ENCODE peak calls at places on chromosomes 2 and 18, in six cellular contexts. A, J, O, P, K and N are unnamed samples.

GRCh38 chr2:99152181-99152580 is 2.6 kb downstream of the TSGA10 start:
- DNase-seq in A (no peak), J (no peak), O (no peak), P (no peak), K (no peak), N (no peak)

GRCh38 chr2:134791606-134792005 is 46.8 kb upstream of the ACMSD start:
- DNase-seq in A (no peak), J (no peak), O (no peak), P (no peak), K (no peak), N (no peak)

GRCh38 chr2:151357359-151357758 is at the start of gene TNFAIP6:
- DNase-seq in A (peak), J (peak), O (no peak), P (no peak), K (no peak), N (no peak)

GRCh38 chr2:1088192-1088860 is 137.7 kb downstream of the SNTG2 start:
- DNase-seq in A (no peak), J (no peak), O (no peak), P (no peak), K (no peak), N (no peak)

GRCh38 chr2:79547568-79547967 is 34.7 kb downstream of the CTNNA2 start:
- DNase-seq in A (no peak), J (no peak), O (no peak), P (no peak), K (no peak), N (no peak)

GRCh38 chr2:223477318-223477717 is 124.8 kb downstream of the SCG2 start:
- DNase-seq in A (no peak), J (no peak), O (no peak), P (no peak), K (no peak), N (no peak)

GRCh38 chr18:76145968-76146367 is 349.1 kb downstream of the ZNF516 start:
- DNase-seq in A (no peak), J (no peak), O (no peak), P (no peak), K (no peak), N (no peak)

GRCh38 chr2:151162185-151162584 is 99.5 kb downstream of the RBM43 start:
- DNase-seq in A (peak), J (peak), O (no peak), P (no peak), K (no peak), N (no peak)

GRCh38 chr2:127770973-127771735 is 39.8 kb downstream of the WDR33 start:
- DNase-seq in A (peak), J (peak), O (no peak), P (no peak), K (no peak), N (no peak)

GRCh38 chr2:24643051-24643450 is 150.1 kb downstream of the PTRHD1 start:
- DNase-seq in A (peak), J (no peak), O (no peak), P (no peak), K (no peak), N (no peak)

DNA sequence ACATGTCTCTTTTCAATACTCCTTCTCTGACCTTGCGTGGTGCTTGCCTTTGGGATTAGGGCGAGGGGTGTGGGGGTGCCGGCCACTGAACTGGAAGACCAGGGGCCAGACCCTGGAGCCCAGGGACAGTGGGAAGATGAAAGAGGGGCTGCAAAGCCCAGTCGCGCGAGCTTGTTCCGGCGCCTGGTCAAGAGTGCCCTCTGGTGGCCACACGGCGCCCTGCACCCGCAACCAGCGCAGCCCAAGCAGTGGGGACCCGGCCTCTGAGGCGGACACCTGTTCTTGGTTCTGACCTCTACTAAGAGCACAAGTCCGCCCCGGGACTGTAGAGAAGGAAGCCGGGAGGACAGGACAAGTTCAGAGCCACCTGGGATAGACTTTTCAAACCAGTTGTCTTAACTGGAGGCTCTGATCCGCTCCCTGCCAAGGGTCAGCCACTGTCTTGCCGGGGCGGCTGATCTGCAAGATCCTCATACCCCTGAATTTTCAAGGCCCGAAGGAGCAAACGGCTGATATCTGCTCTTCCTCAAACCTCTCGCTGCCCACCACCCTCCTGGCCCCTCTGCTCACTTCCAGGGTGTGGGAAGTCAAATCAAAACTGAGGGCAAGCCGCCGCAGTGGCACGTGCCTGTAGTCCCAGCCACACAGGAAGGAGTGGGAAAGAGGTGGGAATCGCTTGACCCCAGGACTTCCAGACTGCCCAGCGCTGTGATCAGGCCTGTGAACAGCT is 14.9 kb upstream of the MSH6 start:
- DNase-seq in A (peak), J (no peak), O (peak), P (peak), K (peak), N (peak)
- TF ChIP-seq CTCF in A (peak), J (peak), O (peak), P (peak), K (peak), N (peak)

GRCh38 chr2:36965751-36966369 is 476 bp downstream of the STRN start:
- DNase-seq in A (peak), J (no peak), O (peak), P (no peak), K (no peak), N (peak)
- TF ChIP-seq CTCF in A (no peak), J (no peak), O (no peak), P (no peak), K (no peak), N (no peak)

GRCh38 chr18:34224423-34225217 is at the start of gene NOL4:
- DNase-seq in A (no peak), J (no peak), O (peak), P (peak), K (no peak), N (peak)
- TF ChIP-seq CTCF in A (no peak), J (no peak), O (peak), P (no peak), K (no peak), N (peak)

GRCh38 chr18:79333046-79333445 is 62.7 kb upstream of the NFATC1 start:
- DNase-seq in A (no peak), J (no peak), O (no peak), P (no peak), K (no peak), N (no peak)
- TF ChIP-seq CTCF in A (no peak), J (no peak), O (no peak), P (no peak), K (no peak), N (no peak)

GRCh38 chr2:177265386-177265690 is 811 bp upstream of the NFE2L2 start:
- DNase-seq in A (no peak), J (no peak), O (no peak), P (no peak), K (no peak), N (no peak)
- TF ChIP-seq CTCF in A (peak), J (peak), O (peak), P (no peak), K (peak), N (no peak)

GRCh38 chr18:11398625-11399024 is 210.8 kb upstream of the SLC35G4 start:
- DNase-seq in A (peak), J (no peak), O (no peak), P (no peak), K (no peak), N (no peak)
- TF ChIP-seq CTCF in A (peak), J (no peak), O (no peak), P (no peak), K (no peak), N (peak)

DNA sequence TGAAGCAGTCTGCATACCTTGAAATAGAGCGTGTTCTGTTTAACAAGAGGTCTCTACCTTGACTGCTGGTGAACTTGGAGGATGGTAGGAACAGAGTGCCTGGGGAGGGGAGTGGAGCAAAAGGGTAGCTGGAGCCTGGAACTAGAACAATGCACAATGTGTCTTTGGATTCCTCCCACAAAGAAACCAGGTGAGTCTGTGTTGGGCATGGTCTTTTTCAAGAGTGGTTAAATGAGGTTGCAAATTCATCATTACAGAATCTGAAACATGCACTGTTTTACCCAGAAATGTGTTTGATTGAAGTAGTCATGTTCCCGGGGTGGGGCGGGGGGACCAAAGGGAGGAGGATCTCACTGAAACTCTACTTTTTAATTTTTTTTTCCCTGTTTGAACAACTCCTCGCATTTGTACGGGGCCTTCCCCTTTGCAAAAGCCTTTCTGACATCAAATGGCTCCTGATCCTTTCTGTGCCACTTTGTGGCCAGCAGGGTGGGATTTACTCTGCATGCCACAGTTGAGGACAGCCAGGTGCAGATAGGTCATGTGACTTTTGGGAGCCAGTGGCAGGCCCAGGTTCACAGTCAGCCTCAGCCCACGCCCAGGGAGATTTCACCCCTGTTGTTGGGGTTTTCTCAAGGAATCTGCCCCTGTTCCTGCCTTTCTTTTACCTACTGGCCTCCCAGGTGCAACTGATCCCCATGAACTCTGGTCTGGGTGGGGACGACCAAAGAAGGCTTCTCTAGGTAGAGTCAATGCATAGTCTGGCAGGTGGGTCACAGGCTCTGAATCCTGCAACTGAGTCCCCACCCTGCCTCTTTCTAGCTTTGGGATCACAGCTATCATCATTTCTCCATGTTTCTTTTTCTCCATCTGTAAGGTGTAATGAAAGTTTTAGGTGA is 28.2 kb downstream of the MYCN start:
- DNase-seq in A (no peak), J (no peak), O (no peak), P (no peak), K (no peak), N (no peak)
- TF ChIP-seq CTCF in A (no peak), J (no peak), O (no peak), P (no peak), K (no peak), N (no peak)